ENCODE peak calls at places on chromosomes 5 and 9, in six cellular contexts. Y is left ventricle myocardium inferior, J is AG10803, E is progenitor cell of endocrine pancreas, T is mesothelial cell of epicardium, V is sigmoid colon. C is an unnamed sample.

GRCh38 chr5:14270212-14270702 is 127.1 kb downstream of the TRIO start:
- DNase-seq in Y (no peak), J (peak), E (peak), T (no peak), V (no peak), C (no peak)

GRCh38 chr5:73896668-73897067 is 270.7 kb downstream of the ARHGEF28 start:
- DNase-seq in Y (no peak), J (no peak), E (no peak), T (no peak), V (no peak), C (no peak)

GRCh38 chr5:135158315-135158697 is 124.3 kb upstream of the PITX1 start:
- DNase-seq in Y (no peak), J (no peak), E (no peak), T (no peak), V (no peak), C (no peak)

GRCh38 chr5:161483721-161484120 is 62.8 kb downstream of the GABRB2 start:
- DNase-seq in Y (no peak), J (no peak), E (no peak), T (no peak), V (no peak), C (no peak)

GRCh38 chr5:102341918-102342317 is 45.8 kb upstream of the SLCO4C1 start:
- DNase-seq in Y (no peak), J (no peak), E (no peak), T (no peak), V (no peak), C (no peak)

GRCh38 chr9:107465467-107466451 is 23.8 kb downstream of the KLF4 start:
- DNase-seq in Y (peak), J (peak), E (peak), T (peak), V (peak), C (peak)

GRCh38 chr5:1208743-1209551 is 7.6 kb downstream of the SLC6A19 start:
- DNase-seq in Y (no peak), J (peak), E (no peak), T (no peak), V (no peak), C (no peak)

GRCh38 chr9:124008307-124008854 is 3.2 kb upstream of the LHX2 start:
- DNase-seq in Y (no peak), J (no peak), E (no peak), T (no peak), V (no peak), C (no peak)

GRCh38 chr9:32554107-32554506 is 1.7 kb upstream of the TOPORS start:
- DNase-seq in Y (no peak), J (peak), E (no peak), T (no peak), V (no peak), C (no peak)

GRCh38 chr5:5103249-5103648 is 36.9 kb upstream of the ADAMTS16 start:
- DNase-seq in Y (no peak), J (no peak), E (no peak), T (no peak), V (no peak), C (no peak)

GRCh38 chr5:58200451-58200850 is 259.4 kb downstream of the PLK2 start:
- DNase-seq in Y (no peak), J (peak), E (no peak), T (no peak), V (no peak), C (no peak)

GRCh38 chr9:110049699-110050450 is 158.1 kb downstream of the C9orf152 start:
- DNase-seq in Y (peak), J (no peak), E (peak), T (no peak), V (peak), C (no peak)

GRCh38 chr5:141597814-141598213 is 21.0 kb downstream of the DIAPH1 start:
- DNase-seq in Y (no peak), J (no peak), E (no peak), T (no peak), V (no peak), C (no peak)

GRCh38 chr5:79109527-79110492 is 1.8 kb upstream of the BHMT start:
- DNase-seq in Y (peak), J (no peak), E (no peak), T (no peak), V (no peak), C (no peak)
- TF ChIP-seq CTCF in Y (peak), J (peak), E (peak), T (no peak), V (no peak), C (no peak)

DNA sequence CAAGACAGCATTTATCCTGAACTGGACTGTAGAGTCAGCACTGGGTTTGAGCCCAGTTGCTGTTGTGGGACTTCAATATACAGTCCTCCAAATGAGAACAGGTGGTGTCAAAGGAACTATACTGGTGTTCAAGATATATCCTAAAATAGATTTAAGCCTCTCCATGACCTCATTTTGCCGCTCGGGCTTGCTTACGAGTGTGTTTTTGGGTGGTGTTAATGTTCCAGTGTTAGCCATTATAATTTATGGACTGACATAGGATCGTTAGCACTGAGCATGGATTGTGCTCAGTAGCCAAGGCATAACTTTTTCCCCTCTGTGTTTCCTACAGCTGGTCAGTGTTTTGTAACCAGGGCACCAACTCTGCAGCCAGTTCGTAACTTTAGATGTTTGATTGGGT is 306.6 kb downstream of the SPATA31D1 start:
- DNase-seq in Y (no peak), J (no peak), E (no peak), T (no peak), V (no peak), C (no peak)
- TF ChIP-seq CTCF in Y (no peak), J (no peak), E (no peak), T (no peak), V (no peak), C (no peak)

DNA sequence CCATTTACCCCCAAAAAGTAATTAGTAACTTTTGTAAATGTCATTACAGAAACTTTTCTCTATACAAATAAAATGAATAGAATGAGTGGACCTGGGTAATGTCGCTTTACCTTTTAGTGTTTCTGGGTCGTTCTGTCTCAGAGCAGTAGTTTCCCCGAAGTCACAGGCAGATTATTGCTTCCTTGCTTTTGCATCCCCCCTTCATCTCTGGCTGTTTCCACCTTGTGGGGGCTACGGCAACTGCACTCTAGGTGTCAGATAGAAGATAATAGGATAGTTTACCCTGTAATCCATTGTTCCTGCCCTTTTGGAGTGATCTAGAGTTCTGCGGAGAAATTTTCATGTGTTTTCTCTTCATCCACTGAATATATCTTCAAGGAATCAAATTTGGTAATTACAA is 68.7 kb downstream of the PRR16 start:
- DNase-seq in Y (no peak), J (no peak), E (no peak), T (no peak), V (no peak), C (no peak)
- TF ChIP-seq CTCF in Y (no peak), J (peak), E (peak), T (no peak), V (no peak), C (no peak)

GRCh38 chr5:67493676-67494075 is 297.1 kb upstream of the CD180 start:
- DNase-seq in Y (peak), J (peak), E (no peak), T (no peak), V (no peak), C (no peak)
- TF ChIP-seq CTCF in Y (peak), J (peak), E (no peak), T (no peak), V (no peak), C (no peak)

DNA sequence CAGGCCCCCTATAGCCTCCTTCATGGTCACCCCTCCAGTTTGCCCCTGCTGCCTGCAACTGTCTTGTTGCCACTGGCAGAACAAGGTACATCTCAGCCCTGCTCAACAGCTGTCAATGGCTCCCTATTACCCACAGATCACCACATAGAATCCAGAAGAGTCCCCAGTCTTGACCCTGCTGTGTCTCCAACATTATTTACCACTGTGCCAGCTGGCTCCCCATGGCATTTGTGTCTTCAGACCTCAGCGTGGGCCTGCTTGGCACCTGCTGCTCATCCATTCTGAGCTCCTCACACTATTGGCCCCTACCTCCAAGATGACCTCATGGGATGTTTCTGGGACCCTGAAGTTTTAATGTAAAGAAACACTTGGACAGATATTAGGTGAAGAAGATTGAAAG is 201.8 kb downstream of the HSPA4 start:
- DNase-seq in Y (no peak), J (no peak), E (no peak), T (no peak), V (no peak), C (no peak)
- TF ChIP-seq CTCF in Y (no peak), J (no peak), E (no peak), T (no peak), V (no peak), C (no peak)

DNA sequence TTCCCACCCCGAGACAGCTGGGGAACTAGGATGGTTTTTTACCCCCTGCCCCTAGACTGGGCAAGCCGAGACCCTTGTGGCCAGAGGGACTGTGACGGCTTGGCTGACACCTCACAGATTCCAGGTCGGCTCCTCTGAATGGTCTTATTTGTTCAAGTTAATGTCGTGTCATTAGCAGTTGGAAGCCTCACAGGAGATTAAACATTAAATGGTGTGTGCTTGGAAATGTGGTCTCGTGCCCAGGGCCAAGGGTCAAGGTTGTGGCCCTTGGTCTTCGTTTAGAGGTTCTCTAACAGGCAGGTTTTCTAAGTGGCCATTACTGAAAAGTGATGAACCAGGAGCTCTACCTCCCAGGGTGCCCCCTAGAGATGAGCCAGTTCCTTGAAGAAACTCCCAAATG is 61.2 kb upstream of the RXRA start:
- DNase-seq in Y (no peak), J (no peak), E (no peak), T (no peak), V (no peak), C (no peak)
- TF ChIP-seq CTCF in Y (no peak), J (no peak), E (no peak), T (no peak), V (no peak), C (no peak)

GRCh38 chr9:112777914-112778313 is 27.4 kb downstream of the SNX30 start:
- DNase-seq in Y (no peak), J (peak), E (no peak), T (no peak), V (no peak), C (no peak)

GRCh38 chr9:112774006-112774996 is 23.7 kb downstream of the SNX30 start:
- DNase-seq in Y (no peak), J (peak), E (no peak), T (no peak), V (no peak), C (no peak)

GRCh38 chr9:112771359-112772214 is 21.0 kb downstream of the SNX30 start:
- DNase-seq in Y (no peak), J (no peak), E (no peak), T (no peak), V (no peak), C (no peak)

GRCh38 chr9:112772551-112772950 is 22.0 kb downstream of the SNX30 start:
- DNase-seq in Y (no peak), J (no peak), E (no peak), T (no peak), V (no peak), C (no peak)

GRCh38 chr9:112772215-112772509 is 21.6 kb downstream of the SNX30 start:
- DNase-seq in Y (no peak), J (no peak), E (no peak), T (no peak), V (no peak), C (no peak)
- TF ChIP-seq CTCF in Y (no peak), J (no peak), E (no peak), T (no peak), V (no peak), C (no peak)

C was measured in omental fat pad.